ENCODE peak calls at places on chromosomes 13 and 19, in nine cellular contexts. One of them, this sample, is unnamed.

GRCh38 chr13:98054301-98054700 is 88.6 kb upstream of the FARP1 start:
- DNase-seq in NCI-H1092: no peak
- DNase-seq in AG09319: no peak
- DNase-seq in heart left ventricle: no peak
- DNase-seq in gastrocnemius medialis: no peak
- DNase-seq in activated CD4-positive, alpha-beta memory T cell treated with anti-CD3 and anti-CD28 coated beads for 36 hours: no peak
- DNase-seq in CD14-positive monocyte: no peak
- DNase-seq in HFFc6: no peak
- DNase-seq in GOT3: no peak
- DNase-seq in this sample: no peak

GRCh38 chr19:4402171-4403004 is at the start of gene CHAF1A:
- DNase-seq in NCI-H1092: peak
- DNase-seq in AG09319: peak
- DNase-seq in heart left ventricle: peak
- DNase-seq in gastrocnemius medialis: peak
- DNase-seq in activated CD4-positive, alpha-beta memory T cell treated with anti-CD3 and anti-CD28 coated beads for 36 hours: peak
- DNase-seq in CD14-positive monocyte: peak
- DNase-seq in HFFc6: peak
- DNase-seq in GOT3: peak
- DNase-seq in this sample: peak

GRCh38 chr19:33438016-33438671 is 64.6 kb downstream of the CEBPG start:
- DNase-seq in NCI-H1092: peak
- DNase-seq in AG09319: no peak
- DNase-seq in heart left ventricle: peak
- DNase-seq in gastrocnemius medialis: no peak
- DNase-seq in activated CD4-positive, alpha-beta memory T cell treated with anti-CD3 and anti-CD28 coated beads for 36 hours: no peak
- DNase-seq in CD14-positive monocyte: peak
- DNase-seq in HFFc6: no peak
- DNase-seq in GOT3: no peak
- DNase-seq in this sample: no peak

GRCh38 chr13:55566779-55567178 is 1573.9 kb upstream of the PRR20A start:
- DNase-seq in NCI-H1092: no peak
- DNase-seq in AG09319: no peak
- DNase-seq in heart left ventricle: no peak
- DNase-seq in gastrocnemius medialis: no peak
- DNase-seq in activated CD4-positive, alpha-beta memory T cell treated with anti-CD3 and anti-CD28 coated beads for 36 hours: no peak
- DNase-seq in CD14-positive monocyte: no peak
- DNase-seq in HFFc6: no peak
- DNase-seq in GOT3: no peak
- DNase-seq in this sample: no peak

GRCh38 chr19:35295792-35296462 is 4.0 kb downstream of the MAG start:
- DNase-seq in NCI-H1092: no peak
- DNase-seq in AG09319: no peak
- DNase-seq in heart left ventricle: no peak
- DNase-seq in gastrocnemius medialis: no peak
- DNase-seq in activated CD4-positive, alpha-beta memory T cell treated with anti-CD3 and anti-CD28 coated beads for 36 hours: peak
- DNase-seq in CD14-positive monocyte: no peak
- DNase-seq in HFFc6: no peak
- DNase-seq in GOT3: no peak
- DNase-seq in this sample: peak

GRCh38 chr19:39941615-39942507 is 7.4 kb upstream of the FCGBP start:
- DNase-seq in NCI-H1092: no peak
- DNase-seq in AG09319: no peak
- DNase-seq in heart left ventricle: no peak
- DNase-seq in gastrocnemius medialis: no peak
- DNase-seq in activated CD4-positive, alpha-beta memory T cell treated with anti-CD3 and anti-CD28 coated beads for 36 hours: peak
- DNase-seq in CD14-positive monocyte: peak
- DNase-seq in HFFc6: no peak
- DNase-seq in GOT3: no peak
- DNase-seq in this sample: peak

GRCh38 chr13:38417727-38418126 is 68.1 kb downstream of the UFM1 start:
- DNase-seq in NCI-H1092: no peak
- DNase-seq in AG09319: no peak
- DNase-seq in heart left ventricle: no peak
- DNase-seq in gastrocnemius medialis: no peak
- DNase-seq in activated CD4-positive, alpha-beta memory T cell treated with anti-CD3 and anti-CD28 coated beads for 36 hours: no peak
- DNase-seq in CD14-positive monocyte: no peak
- DNase-seq in HFFc6: peak
- DNase-seq in GOT3: no peak
- DNase-seq in this sample: peak

GRCh38 chr19:6639439-6639838 is 30.5 kb downstream of the TNFSF14 start:
- DNase-seq in NCI-H1092: no peak
- DNase-seq in AG09319: no peak
- DNase-seq in heart left ventricle: no peak
- DNase-seq in gastrocnemius medialis: no peak
- DNase-seq in activated CD4-positive, alpha-beta memory T cell treated with anti-CD3 and anti-CD28 coated beads for 36 hours: peak
- DNase-seq in CD14-positive monocyte: no peak
- DNase-seq in HFFc6: no peak
- DNase-seq in GOT3: no peak
- DNase-seq in this sample: no peak

GRCh38 chr19:21022996-21023395 is 2.5 kb downstream of the ZNF430 start:
- DNase-seq in NCI-H1092: no peak
- DNase-seq in AG09319: no peak
- DNase-seq in heart left ventricle: no peak
- DNase-seq in gastrocnemius medialis: no peak
- DNase-seq in activated CD4-positive, alpha-beta memory T cell treated with anti-CD3 and anti-CD28 coated beads for 36 hours: peak
- DNase-seq in CD14-positive monocyte: no peak
- DNase-seq in HFFc6: peak
- DNase-seq in GOT3: no peak
- DNase-seq in this sample: no peak

GRCh38 chr19:5141278-5141925 is 172.5 kb downstream of the KDM4B start:
- DNase-seq in NCI-H1092: no peak
- DNase-seq in AG09319: no peak
- DNase-seq in heart left ventricle: peak
- DNase-seq in gastrocnemius medialis: no peak
- DNase-seq in activated CD4-positive, alpha-beta memory T cell treated with anti-CD3 and anti-CD28 coated beads for 36 hours: no peak
- DNase-seq in CD14-positive monocyte: no peak
- DNase-seq in HFFc6: no peak
- DNase-seq in GOT3: no peak
- DNase-seq in this sample: no peak

GRCh38 chr13:100075700-100076587 is 12.9 kb upstream of the PCCA start:
- DNase-seq in NCI-H1092: no peak
- DNase-seq in AG09319: no peak
- DNase-seq in heart left ventricle: no peak
- DNase-seq in gastrocnemius medialis: no peak
- DNase-seq in activated CD4-positive, alpha-beta memory T cell treated with anti-CD3 and anti-CD28 coated beads for 36 hours: no peak
- DNase-seq in CD14-positive monocyte: no peak
- DNase-seq in HFFc6: peak
- DNase-seq in GOT3: no peak
- DNase-seq in this sample: no peak

GRCh38 chr19:13226983-13227382 is 76.8 kb downstream of the IER2 start:
- DNase-seq in NCI-H1092: no peak
- DNase-seq in AG09319: no peak
- DNase-seq in heart left ventricle: no peak
- DNase-seq in gastrocnemius medialis: no peak
- DNase-seq in activated CD4-positive, alpha-beta memory T cell treated with anti-CD3 and anti-CD28 coated beads for 36 hours: no peak
- DNase-seq in CD14-positive monocyte: no peak
- DNase-seq in HFFc6: no peak
- DNase-seq in GOT3: no peak
- DNase-seq in this sample: no peak

GRCh38 chr19:5308471-5309437 is 31.9 kb downstream of the PTPRS start:
- DNase-seq in NCI-H1092: peak
- DNase-seq in AG09319: peak
- DNase-seq in heart left ventricle: no peak
- DNase-seq in gastrocnemius medialis: no peak
- DNase-seq in activated CD4-positive, alpha-beta memory T cell treated with anti-CD3 and anti-CD28 coated beads for 36 hours: no peak
- DNase-seq in CD14-positive monocyte: no peak
- DNase-seq in HFFc6: no peak
- DNase-seq in GOT3: no peak
- DNase-seq in this sample: peak

This sample was measured in NAMALWA.